ENCODE peak calls at places on chromosomes 5 and 9, in seven cellular contexts. U is Daoy, L is kidney epithelial cell, B is foreskin fibroblast, F is posterior cingulate gyrus, T is NCI-H510A, E is kidney glomerular epithelial cell. S is an unnamed sample.

GRCh38 chr5:151757233-151758140 is 944 bp downstream of the ATOX1 start:
- DNase-seq in U (no peak), L (no peak), B (peak; percentile 29), F (no peak), T (no peak), E (no peak), S (no peak)

GRCh38 chr9:28942941-28943340 is 1369.7 kb upstream of the C9orf72 start:
- DNase-seq in U (no peak), L (no peak), B (no peak), F (no peak), T (no peak), E (no peak), S (no peak)

GRCh38 chr9:31065691-31066090 is 1318.8 kb upstream of the ACO1 start:
- DNase-seq in U (no peak), L (no peak), B (no peak), F (no peak), T (no peak), E (no peak), S (no peak)

GRCh38 chr5:142845402-142845901 is 75.3 kb downstream of the ARHGAP26 start:
- DNase-seq in U (no peak), L (no peak), B (no peak), F (no peak), T (no peak), E (no peak), S (no peak)

GRCh38 chr5:98767563-98767962 is 5.9 kb upstream of the RGMB start:
- DNase-seq in U (no peak), L (no peak), B (peak; percentile 40), F (no peak), T (no peak), E (no peak), S (no peak)

GRCh38 chr9:127970401-127971313 is 10.1 kb downstream of the EEIG1 start:
- DNase-seq in U (no peak), L (no peak), B (no peak), F (no peak), T (peak; percentile 74), E (no peak), S (no peak)

GRCh38 chr9:22208846-22209585 is 199.9 kb upstream of the CDKN2B start:
- DNase-seq in U (no peak), L (no peak), B (peak; percentile 63), F (no peak), T (no peak), E (peak; percentile 66), S (no peak)

GRCh38 chr5:103889500-103890209 is 327.1 kb upstream of the NUDT12 start:
- DNase-seq in U (no peak), L (no peak), B (no peak), F (no peak), T (no peak), E (no peak), S (no peak)

GRCh38 chr5:55437452-55437851 is 97.3 kb downstream of the PLPP1 start:
- DNase-seq in U (no peak), L (no peak), B (no peak), F (no peak), T (no peak), E (no peak), S (no peak)

GRCh38 chr9:134304712-134305111 is 21.5 kb upstream of the RXRA start:
- DNase-seq in U (no peak), L (no peak), B (no peak), F (no peak), T (no peak), E (no peak), S (no peak)

GRCh38 chr5:52708463-52708862 is 79.3 kb upstream of the ITGA1 start:
- DNase-seq in U (no peak), L (no peak), B (peak; percentile 15), F (no peak), T (no peak), E (peak; percentile 13), S (no peak)

GRCh38 chr9:96449844-96450612 is at the start of gene HABP4:
- DNase-seq in U (peak; percentile 99), L (peak; percentile 61), B (peak; percentile 99), F (peak; percentile 98), T (peak; percentile 85), E (peak; percentile 92), S (peak; percentile 98)

GRCh38 chr5:84642795-84643194 is 258.1 kb upstream of the EDIL3 start:
- DNase-seq in U (peak; percentile 73), L (peak; percentile 9), B (peak; percentile 5), F (no peak), T (no peak), E (no peak), S (no peak)

S was measured in nephron progenitor cell.